ENCODE peak calls at places on chromosomes 6 and 20, in six cellular contexts. K, G, M, A, X and H are unnamed samples.

GRCh38 chr20:58023781-58024180 is 204.7 kb downstream of the ANKRD60 start:
- DNase-seq in G (no peak), X (no peak), K (no peak), M (no peak), A (no peak), H (no peak)

GRCh38 chr6:163641706-163642105 is 227.2 kb downstream of the QKI start:
- DNase-seq in A (no peak), K (no peak), G (no peak), X (no peak), M (no peak), H (no peak)

GRCh38 chr6:79186564-79186963 is 47.9 kb downstream of the HMGN3 start:
- DNase-seq in A (no peak), K (no peak), X (peak; percentile 6), G (no peak), M (no peak), H (no peak)

GRCh38 chr6:101011165-101011564 is 130.0 kb upstream of the ASCC3 start:
- DNase-seq in M (no peak), K (no peak), G (no peak), X (no peak), A (peak; percentile 37), H (no peak)

GRCh38 chr20:47246061-47246460 is 110.4 kb downstream of the ZMYND8 start:
- DNase-seq in A (no peak), X (no peak), G (no peak), K (no peak), M (no peak), H (no peak)

GRCh38 chr6:150229775-150230561 is 87.1 kb downstream of the PPP1R14C start:
- DNase-seq in X (no peak), G (no peak), A (no peak), M (no peak), K (no peak), H (no peak)

GRCh38 chr6:25960689-25961088 is 1.9 kb upstream of the TRIM38 start:
- DNase-seq in G (no peak), K (no peak), M (no peak), X (no peak), A (no peak), H (no peak)

GRCh38 chr20:25011261-25011660 is 18.7 kb upstream of the APMAP start:
- DNase-seq in K (no peak), G (peak; percentile 45), X (no peak), A (no peak), M (no peak), H (peak; percentile 3)

GRCh38 chr6:157806496-157807215 is 16.4 kb upstream of the SNX9 start:
- DNase-seq in X (no peak), K (no peak), A (no peak), G (no peak), M (no peak), H (no peak)

GRCh38 chr20:59992531-59992930 is 34.3 kb downstream of the CDH26 start:
- DNase-seq in M (no peak), G (no peak), K (no peak), A (no peak), X (no peak), H (no peak)

GRCh38 chr6:49849121-49849907 is 17.0 kb downstream of the CRISP1 start:
- DNase-seq in X (peak; percentile 64), G (no peak), K (no peak), A (no peak), M (peak; percentile 46), H (no peak)

GRCh38 chr6:129212081-129212480 is 329.1 kb downstream of the LAMA2 start:
- DNase-seq in K (no peak), X (no peak), G (no peak), M (no peak), A (no peak), H (no peak)

GRCh38 chr20:12570371-12570770 is 438.4 kb upstream of the SPTLC3 start:
- DNase-seq in A (no peak), X (peak; percentile 76), M (peak; percentile 58), G (no peak), K (no peak), H (no peak)
- TF ChIP-seq CTCF in A (peak; percentile 26), X (peak; percentile 77), M (peak; percentile 20), G (no peak), K (peak; percentile 18), H (no peak)

DNA sequence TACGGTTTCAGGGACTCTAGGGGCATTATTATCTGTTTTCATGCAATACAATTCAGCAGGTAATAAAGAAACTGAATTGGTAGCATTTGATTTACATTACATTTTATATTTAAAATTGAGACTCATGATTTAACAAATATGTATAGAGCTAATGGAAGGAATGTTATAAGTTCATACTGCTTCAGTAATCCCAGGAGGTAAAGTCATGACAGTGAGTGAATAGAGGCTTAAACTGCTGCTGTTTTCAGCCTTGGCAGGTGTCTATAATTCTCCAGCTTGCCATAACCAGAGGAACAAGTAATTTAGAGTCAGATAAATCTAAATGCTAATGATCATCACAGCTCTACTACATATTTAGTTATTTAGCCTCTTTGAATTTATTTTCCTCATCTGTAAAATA is 360.8 kb upstream of the MANEA start:
- DNase-seq in M (no peak), A (no peak), G (no peak), X (no peak), K (no peak), H (no peak)
- TF ChIP-seq EP300 in M (no peak), A (no peak), G (no peak), X (no peak), K (no peak), H (no peak)

DNA sequence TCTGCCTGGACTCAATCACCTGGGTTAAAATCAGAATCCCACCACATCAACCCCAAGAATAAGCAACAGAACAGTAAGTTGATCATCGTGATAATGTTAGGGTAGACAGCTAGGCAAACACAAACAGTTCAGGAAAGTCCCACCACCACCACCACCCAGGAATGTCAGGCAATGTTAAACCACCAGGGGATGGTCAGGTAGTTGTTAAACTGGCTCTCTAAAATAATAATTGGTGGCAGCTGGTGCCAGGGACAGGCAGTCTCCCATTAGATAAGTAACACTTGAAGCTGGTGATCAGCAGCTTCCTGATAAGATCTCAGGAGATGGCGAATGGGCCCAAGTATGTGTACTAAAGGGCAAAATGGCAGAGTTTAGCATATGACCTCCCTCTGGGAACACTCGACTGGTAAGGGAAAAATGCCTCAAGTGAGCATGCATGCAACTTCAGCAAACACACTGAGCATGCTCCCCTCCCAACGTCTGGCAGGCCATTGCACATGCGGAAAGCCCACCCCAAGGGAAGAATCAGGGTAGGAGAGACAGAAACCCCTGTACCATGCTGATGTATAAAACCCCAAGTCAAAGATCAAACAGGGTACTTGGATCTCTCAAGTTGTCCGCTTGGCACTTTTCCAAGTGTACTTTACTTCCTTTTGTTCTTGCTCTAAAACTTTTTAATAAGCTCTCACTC is 66.6 kb downstream of the IPCEF1 start:
- DNase-seq in A (no peak), M (no peak), G (no peak), X (no peak), K (no peak), H (no peak)
- TF ChIP-seq POLR2A in A (no peak), M (no peak), G (no peak), X (no peak), K (no peak), H (no peak)

DNA sequence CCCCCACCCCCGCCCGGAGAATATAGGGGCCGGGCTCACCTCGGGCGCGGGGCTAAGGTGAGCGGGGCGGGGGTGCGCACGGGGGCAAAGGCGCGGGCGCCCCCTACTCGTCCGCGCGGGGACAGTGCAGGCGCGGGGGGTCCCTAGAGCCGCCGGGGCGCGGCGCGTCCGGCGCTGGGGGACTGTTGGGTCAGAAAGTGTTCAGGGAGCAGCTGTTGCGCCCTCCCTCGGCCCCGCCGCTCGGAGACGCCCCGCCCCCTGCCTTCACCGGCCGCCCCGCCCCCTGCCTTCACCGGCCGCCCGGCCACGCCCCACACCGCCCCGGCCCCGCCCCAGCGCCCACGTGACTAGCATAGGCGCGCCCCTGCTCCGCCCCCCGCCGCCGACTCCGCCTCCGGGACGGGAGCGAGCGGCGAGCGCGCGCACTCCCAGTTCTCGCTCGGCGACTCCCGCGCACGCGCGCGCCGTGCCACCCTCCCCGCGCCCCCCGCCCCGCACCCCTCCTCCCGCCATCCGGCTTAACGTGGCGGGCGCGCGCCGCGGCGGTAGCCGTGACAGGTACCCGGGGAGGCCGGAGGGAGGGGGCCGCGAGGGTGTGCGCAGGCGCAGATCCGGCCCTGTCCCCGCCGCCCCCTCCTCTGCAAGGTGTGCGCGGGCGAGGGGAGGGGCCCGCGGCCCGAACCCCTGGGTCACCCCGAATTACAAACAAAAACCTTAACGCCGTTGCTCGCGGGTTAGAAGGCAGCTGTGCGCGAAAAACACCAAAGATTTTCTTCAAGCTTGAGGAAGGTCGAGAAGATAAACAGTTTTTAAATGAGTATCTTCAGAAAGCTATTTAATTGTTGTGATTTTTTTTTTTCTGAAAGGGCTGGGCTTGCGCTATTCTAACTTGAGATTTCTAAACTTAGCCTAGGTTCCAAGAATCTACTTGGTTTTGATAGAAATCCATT is 704 bp upstream of the ZNF217 start:
- DNase-seq in G (peak; percentile 98), M (peak; percentile 95), K (peak; percentile 95), X (peak; percentile 89), A (peak; percentile 99), H (peak; percentile 99)
- TF ChIP-seq CTCF in G (no peak), M (peak; percentile 45), K (peak; percentile 15), X (peak; percentile 88), A (no peak), H (peak; percentile 18)